ENCODE peak calls at places on chromosomes 5 and 9, in six cellular contexts. U is activated gamma-delta T cell treated with Interleukin-2 at 50 U/mL for 16 hours; N is MV-4-11; Y is neural crest cell; D is psoas muscle; J is activated T-cell treated with anti-CD3 and anti-CD28 coated beads, Interleukin-2, amount 50 U/mL, for 4 hours. H is an unnamed sample.

GRCh38 chr9:116953271-116953670 is 266.2 kb downstream of the TRIM32 start:
- DNase-seq in N (no peak), U (no peak), Y (no peak), D (no peak), J (no peak), H (no peak)

GRCh38 chr5:89117131-89117644 is 234.2 kb upstream of the MEF2C start:
- DNase-seq in D (no peak), U (no peak), Y (no peak), J (no peak), N (no peak), H (no peak)

GRCh38 chr5:158119852-158120708 is 261.1 kb upstream of the CLINT1 start:
- DNase-seq in D (peak), J (no peak), N (no peak), U (no peak), Y (no peak), H (no peak)

GRCh38 chr5:95761771-95762680 is 30.9 kb downstream of the RHOBTB3 start:
- DNase-seq in D (no peak), Y (no peak), N (no peak), U (no peak), J (no peak), H (no peak)

GRCh38 chr5:123545506-123545905 is 33.5 kb downstream of the CSNK1G3 start:
- DNase-seq in J (peak), N (no peak), Y (no peak), D (no peak), U (no peak), H (peak)

GRCh38 chr5:158410976-158411375 is 552.0 kb upstream of the CLINT1 start:
- DNase-seq in U (no peak), N (no peak), D (no peak), J (no peak), Y (no peak), H (no peak)

GRCh38 chr5:154474957-154475334 is 3.1 kb downstream of the HAND1 start:
- DNase-seq in J (no peak), N (no peak), Y (no peak), D (no peak), U (no peak), H (no peak)

GRCh38 chr5:31471916-31472315 is 60.0 kb downstream of the DROSHA start:
- DNase-seq in N (no peak), J (no peak), Y (no peak), U (no peak), D (no peak), H (no peak)

GRCh38 chr5:152523964-152524363 is 118.9 kb upstream of the NMUR2 start:
- DNase-seq in U (no peak), J (no peak), D (no peak), N (no peak), Y (no peak), H (no peak)

GRCh38 chr5:6545770-6546690 is 86.8 kb downstream of the NSUN2 start:
- DNase-seq in D (no peak), N (no peak), J (no peak), Y (no peak), U (no peak), H (no peak)

GRCh38 chr5:114192108-114192507 is 169.8 kb upstream of the KCNN2 start:
- DNase-seq in N (peak), Y (no peak), D (no peak), U (no peak), J (no peak), H (no peak)

GRCh38 chr9:133000842-133001241 is 22.3 kb downstream of the GFI1B start:
- DNase-seq in Y (no peak), N (no peak), U (no peak), D (no peak), J (no peak), H (no peak)

GRCh38 chr5:147081256-147081872 is 153.5 kb upstream of the STK32A start:
- DNase-seq in U (no peak), D (no peak), J (no peak), Y (no peak), N (no peak), H (no peak)

GRCh38 chr5:318341-318897 is 3.1 kb upstream of the AHRR start:
- DNase-seq in U (no peak), J (no peak), Y (no peak), N (no peak), D (peak), H (no peak)

GRCh38 chr9:82790868-82791267 is 272.1 kb downstream of the RASEF start:
- DNase-seq in Y (no peak), D (no peak), N (no peak), U (no peak), J (no peak), H (no peak)

GRCh38 chr9:95104088-95104960 is 213.2 kb downstream of the FANCC start:
- DNase-seq in Y (no peak), U (no peak), J (no peak), D (no peak), N (no peak), H (no peak)

GRCh38 chr5:65418661-65419060 is 63.1 kb downstream of the ADAMTS6 start:
- DNase-seq in U (no peak), D (no peak), J (no peak), N (no peak), Y (no peak), H (no peak)

GRCh38 chr5:133347039-133347438 is 265.3 kb downstream of the FSTL4 start:
- DNase-seq in U (no peak), Y (no peak), D (no peak), J (no peak), N (no peak), H (no peak)

GRCh38 chr5:64557911-64558310 is 52.1 kb downstream of the RGS7BP start:
- DNase-seq in Y (no peak), N (no peak), J (no peak), U (no peak), D (no peak), H (no peak)

GRCh38 chr5:140351609-140352334 is 5.4 kb upstream of the HBEGF start:
- DNase-seq in Y (peak), N (peak), J (peak), U (peak), D (no peak), H (peak)

GRCh38 chr9:90300901-90301688 is 341.5 kb downstream of the DIRAS2 start:
- DNase-seq in Y (no peak), D (peak), U (no peak), J (no peak), N (peak), H (no peak)

GRCh38 chr9:135592625-135593024 is 31.1 kb downstream of the PAEP start:
- DNase-seq in U (no peak), N (no peak), Y (no peak), J (no peak), D (peak), H (no peak)

GRCh38 chr9:120402741-120403542 is 177.0 kb downstream of the CDK5RAP2 start:
- DNase-seq in Y (no peak), J (no peak), U (no peak), D (no peak), N (peak), H (peak)